ENCODE peak calls at places on chromosomes 5 and 9, in eight cellular contexts. A, D, Y, V, E, B, K and S are unnamed samples.
A peak's percentile ranks its signal among the peaks of the same experiment; 100 is the strongest.

GRCh38 chr5:122292357-122292756 is 19.7 kb upstream of the SNCAIP start:
- DNase-seq in A (peak; percentile 64), D (no peak), Y (peak; percentile 42), V (no peak), E (no peak), B (no peak), K (peak; percentile 25), S (no peak)

GRCh38 chr5:143101740-143102386 is 301.6 kb downstream of the NR3C1 start:
- DNase-seq in A (no peak), D (no peak), Y (no peak), V (no peak), E (no peak), B (no peak), K (no peak), S (no peak)

GRCh38 chr5:150214289-150214688 is 24.4 kb downstream of the SLC6A7 start:
- DNase-seq in A (peak; percentile 50), D (peak; percentile 51), Y (peak; percentile 45), V (no peak), E (no peak), B (no peak), K (peak; percentile 95), S (no peak)

GRCh38 chr9:805151-805550 is 36.3 kb upstream of the DMRT1 start:
- DNase-seq in A (no peak), D (no peak), Y (no peak), V (no peak), E (no peak), B (no peak), K (no peak), S (peak; percentile 49)

GRCh38 chr9:4620046-4620765 is 41.9 kb upstream of the PLPP6 start:
- DNase-seq in A (no peak), D (no peak), Y (no peak), V (no peak), E (no peak), B (no peak), K (no peak), S (peak; percentile 8)

GRCh38 chr9:21506910-21507795 is 25.0 kb upstream of the IFNE start:
- DNase-seq in A (peak; percentile 95), D (no peak), Y (no peak), V (no peak), E (no peak), B (no peak), K (peak; percentile 95), S (peak; percentile 66)

GRCh38 chr5:109239501-109239900 is 170.3 kb downstream of the PJA2 start:
- DNase-seq in A (peak; percentile 22), D (no peak), Y (no peak), V (no peak), E (no peak), B (no peak), K (no peak), S (no peak)

GRCh38 chr9:111525056-111525977 is at the start of gene ZNF483:
- DNase-seq in A (peak; percentile 90), D (peak; percentile 42), Y (peak; percentile 83), V (peak; percentile 71), E (peak; percentile 91), B (peak; percentile 73), K (peak; percentile 74), S (peak; percentile 63)

GRCh38 chr9:124008855-124009834 is 2.4 kb upstream of the LHX2 start:
- DNase-seq in A (no peak), D (no peak), Y (no peak), V (no peak), E (no peak), B (no peak), K (no peak), S (no peak)

GRCh38 chr9:7105095-7105494 is 347.3 kb downstream of the KDM4C start:
- DNase-seq in A (no peak), D (no peak), Y (no peak), V (no peak), E (no peak), B (no peak), K (no peak), S (no peak)

GRCh38 chr5:83038924-83039323 is 38.3 kb downstream of the TMEM167A start:
- DNase-seq in A (no peak), D (no peak), Y (no peak), V (no peak), E (no peak), B (no peak), K (no peak), S (no peak)

GRCh38 chr5:83035373-83036170 is 41.6 kb downstream of the TMEM167A start:
- DNase-seq in A (peak; percentile 38), D (no peak), Y (no peak), V (no peak), E (no peak), B (no peak), K (no peak), S (no peak)

GRCh38 chr5:83034552-83035181 is 42.5 kb downstream of the TMEM167A start:
- DNase-seq in A (no peak), D (no peak), Y (no peak), V (no peak), E (no peak), B (no peak), K (no peak), S (no peak)

GRCh38 chr5:83034036-83034435 is 43.2 kb downstream of the TMEM167A start:
- DNase-seq in A (no peak), D (no peak), Y (no peak), V (no peak), E (no peak), B (no peak), K (no peak), S (no peak)

DNA sequence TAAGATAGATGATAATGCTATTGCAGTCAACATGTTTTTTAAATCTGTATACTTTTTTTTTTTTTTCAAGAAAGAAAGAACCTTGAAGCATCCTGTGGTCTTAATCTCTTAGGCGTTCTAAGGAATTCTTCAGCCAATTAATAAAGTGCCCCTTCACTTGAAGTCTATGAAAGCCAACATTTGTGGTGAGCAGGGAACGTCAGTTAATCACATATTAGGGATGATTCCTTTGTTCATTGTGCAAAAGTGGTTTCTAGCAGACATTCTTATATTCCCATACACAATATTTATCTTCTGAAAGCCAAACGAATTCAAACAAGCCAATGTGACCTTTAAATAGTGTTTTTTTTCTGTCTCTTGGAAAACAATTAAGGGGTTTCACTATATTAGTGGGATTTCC is 40.2 kb downstream of the TMEM167A start:
- DNase-seq in A (no peak), D (no peak), Y (no peak), V (no peak), E (no peak), B (no peak), K (no peak), S (no peak)
- TF ChIP-seq CTCF in A (no peak), D (no peak), Y (no peak), V (no peak), E (no peak), B (no peak), K (no peak), S (no peak)

GRCh38 chr9:133957328-133957727 is 34.8 kb downstream of the VAV2 start:
- DNase-seq in A (no peak), D (no peak), Y (no peak), V (no peak), E (no peak), B (no peak), K (no peak), S (no peak)

GRCh38 chr9:133956520-133957076 is 35.5 kb downstream of the VAV2 start:
- DNase-seq in A (peak; percentile 61), D (no peak), Y (no peak), V (no peak), E (no peak), B (no peak), K (no peak), S (no peak)

GRCh38 chr9:133954862-133955529 is 37.1 kb downstream of the VAV2 start:
- DNase-seq in A (no peak), D (no peak), Y (no peak), V (no peak), E (no peak), B (no peak), K (no peak), S (no peak)

GRCh38 chr9:133953976-133954709 is 38.0 kb downstream of the VAV2 start:
- DNase-seq in A (no peak), D (no peak), Y (no peak), V (no peak), E (no peak), B (no peak), K (no peak), S (no peak)

DNA sequence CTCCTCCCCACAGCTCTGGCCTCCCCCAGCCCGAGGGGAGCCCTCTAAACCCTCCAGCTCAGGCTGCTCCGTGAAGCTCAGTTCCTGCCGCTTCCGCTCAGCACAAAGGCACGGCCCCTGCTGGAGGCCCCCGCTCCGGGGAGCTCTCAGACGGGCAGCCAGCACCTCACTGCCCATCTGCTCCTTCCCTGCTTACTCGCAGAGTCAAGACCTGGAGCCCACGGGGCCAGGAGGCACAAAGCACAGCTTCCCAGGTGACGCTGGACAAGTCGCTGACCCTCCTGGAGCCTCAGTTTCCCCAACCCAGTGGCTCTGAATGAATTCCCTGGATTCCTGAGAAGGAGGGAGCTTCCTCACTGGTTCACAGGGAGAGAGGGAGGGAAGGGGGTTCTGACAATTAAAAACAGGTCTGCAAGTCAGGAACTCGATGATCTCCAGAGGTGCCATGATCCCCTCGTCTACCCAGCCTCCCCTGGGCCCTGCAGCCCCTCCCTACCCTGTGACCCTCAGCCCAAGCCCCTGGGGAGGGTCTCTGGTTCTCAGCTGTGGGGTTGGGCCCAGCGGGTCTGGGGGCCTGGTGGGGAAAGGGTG is 36.2 kb downstream of the VAV2 start:
- DNase-seq in A (peak; percentile 70), D (no peak), Y (no peak), V (peak; percentile 51), E (peak; percentile 71), B (no peak), K (no peak), S (no peak)
- TF ChIP-seq CTCF in A (peak; percentile 14), D (no peak), Y (no peak), V (no peak), E (no peak), B (no peak), K (no peak), S (no peak)

GRCh38 chr5:31944683-31945445 is 229.3 kb downstream of the GOLPH3 start:
- DNase-seq in A (peak; percentile 6), D (no peak), Y (no peak), V (peak; percentile 13), E (no peak), B (no peak), K (no peak), S (no peak)
- TF ChIP-seq CTCF in A (no peak), D (no peak), Y (no peak), V (no peak), E (no peak), B (no peak), K (no peak), S (no peak)

GRCh38 chr9:122332643-122333042 is 38.2 kb upstream of the PTGS1 start:
- DNase-seq in A (no peak), D (no peak), Y (no peak), V (no peak), E (no peak), B (no peak), K (no peak), S (no peak)

GRCh38 chr9:122329592-122329991 is 41.2 kb upstream of the PTGS1 start:
- DNase-seq in A (no peak), D (no peak), Y (no peak), V (no peak), E (no peak), B (no peak), K (no peak), S (no peak)

GRCh38 chr9:122333169-122333808 is 37.5 kb upstream of the PTGS1 start:
- DNase-seq in A (no peak), D (no peak), Y (no peak), V (no peak), E (no peak), B (no peak), K (no peak), S (no peak)

GRCh38 chr9:122332083-122332482 is 38.7 kb upstream of the PTGS1 start:
- DNase-seq in A (no peak), D (no peak), Y (no peak), V (no peak), E (no peak), B (no peak), K (no peak), S (no peak)

GRCh38 chr9:122331523-122331927 is 39.3 kb upstream of the PTGS1 start:
- DNase-seq in A (no peak), D (no peak), Y (no peak), V (no peak), E (no peak), B (no peak), K (no peak), S (no peak)
- TF ChIP-seq CTCF in A (no peak), D (no peak), Y (no peak), V (no peak), E (no peak), B (no peak), K (no peak), S (no peak)